ENCODE peak calls at places on chromosomes 13 and 19, in four cellular contexts. V, L, N and X are unnamed samples.
A peak's percentile ranks its signal among the peaks of the same experiment; 100 is the strongest.

GRCh38 chr19:3589439-3589838 is 4.2 kb downstream of the GIPC3 start:
- DNase-seq in V (no peak), N (no peak), L (no peak), X (no peak)

GRCh38 chr19:5804516-5805464 is at the start of gene NRTN:
- DNase-seq in L (peak; percentile 75), V (no peak), N (peak; percentile 58), X (peak; percentile 89)

GRCh38 chr19:14383556-14383897 is 2.3 kb downstream of the ADGRE5 start:
- DNase-seq in L (no peak), V (no peak), N (no peak), X (peak; percentile 13)

GRCh38 chr19:44305457-44305856 is 632 bp upstream of the ZNF235 start:
- DNase-seq in N (no peak), V (no peak), L (no peak), X (no peak)

GRCh38 chr19:33725567-33725966 is 71.1 kb upstream of the KCTD15 start:
- DNase-seq in N (no peak), L (no peak), V (no peak), X (no peak)

GRCh38 chr13:73335938-73336337 is 277.1 kb downstream of the KLF5 start:
- DNase-seq in L (no peak), N (no peak), V (no peak), X (no peak)

GRCh38 chr19:16654151-16654550 is 5.8 kb downstream of the SMIM7 start:
- DNase-seq in N (no peak), V (no peak), L (peak; percentile 27), X (no peak)

GRCh38 chr13:52835071-52835793 is 13.2 kb downstream of the PCDH8 start:
- DNase-seq in V (no peak), N (no peak), L (no peak), X (no peak)

GRCh38 chr19:42132030-42132628 is at the start of gene POU2F2:
- DNase-seq in N (peak; percentile 95), V (no peak), L (peak; percentile 60), X (peak; percentile 87)

GRCh38 chr19:17246681-17247425 is 1.1 kb upstream of the NR2F6 start:
- DNase-seq in V (no peak), N (no peak), L (peak; percentile 59), X (no peak)

GRCh38 chr13:28031220-28031903 is 42.9 kb upstream of the URAD start:
- DNase-seq in V (no peak), L (no peak), N (no peak), X (peak; percentile 31)

GRCh38 chr13:28349371-28349770 is 145.6 kb downstream of the FLT1 start:
- DNase-seq in V (no peak), N (no peak), L (no peak), X (no peak)

GRCh38 chr13:87893982-87894527 is 222.9 kb downstream of the SLITRK5 start:
- DNase-seq in L (no peak), V (no peak), N (no peak), X (no peak)

GRCh38 chr19:6459356-6460098 is at the start of gene SLC25A23:
- DNase-seq in L (peak; percentile 82), N (peak; percentile 55), V (peak; percentile 32), X (peak; percentile 93)

GRCh38 chr13:54092686-54093085 is 1064.1 kb downstream of the OLFM4 start:
- DNase-seq in L (peak; percentile 5), N (no peak), V (no peak), X (no peak)

GRCh38 chr19:22422220-22422619 is at the start of gene ZNF98:
- DNase-seq in V (no peak), N (no peak), L (no peak), X (no peak)

GRCh38 chr19:33040994-33041827 is 23.5 kb downstream of the RHPN2 start:
- DNase-seq in V (no peak), N (no peak), L (no peak), X (no peak)

GRCh38 chr13:31007392-31007791 is 74.9 kb downstream of the TEX26 start:
- DNase-seq in N (no peak), V (no peak), L (no peak), X (no peak)

GRCh38 chr13:31011193-31011860 is 78.9 kb downstream of the TEX26 start:
- DNase-seq in L (peak; percentile 64), N (no peak), V (no peak), X (no peak)

GRCh38 chr13:31005066-31005465 is 72.6 kb downstream of the TEX26 start:
- DNase-seq in V (no peak), L (no peak), N (no peak), X (no peak)

GRCh38 chr13:31009166-31009565 is 76.7 kb downstream of the TEX26 start:
- DNase-seq in V (no peak), L (no peak), N (no peak), X (no peak)

GRCh38 chr13:31008400-31009115 is 76.1 kb downstream of the TEX26 start:
- DNase-seq in N (peak; percentile 17), V (no peak), L (no peak), X (no peak)
- TF ChIP-seq CTCF in N (no peak), V (no peak), L (no peak), X (no peak)

DNA sequence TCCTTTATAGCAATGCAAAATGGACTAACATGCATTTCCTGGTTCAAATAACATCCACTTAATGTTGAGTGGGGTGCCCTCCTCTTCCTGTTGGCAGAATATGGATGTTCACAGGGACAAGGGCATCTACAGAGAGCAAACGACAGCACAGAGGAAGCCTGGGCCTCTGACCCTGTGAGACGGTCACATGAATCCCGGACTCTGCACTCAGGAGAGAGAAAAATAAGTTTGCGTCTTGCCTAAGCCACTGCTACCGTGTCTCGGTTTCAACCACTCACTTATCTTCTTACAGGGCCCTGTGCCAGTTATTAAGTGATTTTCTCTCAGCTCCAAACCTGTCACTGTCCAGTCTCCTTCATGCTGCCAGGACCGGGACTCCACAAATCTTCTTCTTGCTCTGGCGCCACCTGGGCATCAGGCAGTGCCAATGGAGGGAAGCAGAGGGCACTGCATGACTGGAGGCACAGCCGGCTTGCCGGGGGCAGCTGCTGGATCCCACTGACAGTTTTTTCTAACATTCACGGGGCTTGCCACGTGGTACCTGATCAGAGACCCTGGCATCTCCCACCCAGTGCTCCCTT is 11.8 kb downstream of the LIG1 start:
- DNase-seq in N (no peak), L (no peak), V (no peak), X (no peak)
- TF ChIP-seq CTCF in N (no peak), L (no peak), V (no peak), X (no peak)

DNA sequence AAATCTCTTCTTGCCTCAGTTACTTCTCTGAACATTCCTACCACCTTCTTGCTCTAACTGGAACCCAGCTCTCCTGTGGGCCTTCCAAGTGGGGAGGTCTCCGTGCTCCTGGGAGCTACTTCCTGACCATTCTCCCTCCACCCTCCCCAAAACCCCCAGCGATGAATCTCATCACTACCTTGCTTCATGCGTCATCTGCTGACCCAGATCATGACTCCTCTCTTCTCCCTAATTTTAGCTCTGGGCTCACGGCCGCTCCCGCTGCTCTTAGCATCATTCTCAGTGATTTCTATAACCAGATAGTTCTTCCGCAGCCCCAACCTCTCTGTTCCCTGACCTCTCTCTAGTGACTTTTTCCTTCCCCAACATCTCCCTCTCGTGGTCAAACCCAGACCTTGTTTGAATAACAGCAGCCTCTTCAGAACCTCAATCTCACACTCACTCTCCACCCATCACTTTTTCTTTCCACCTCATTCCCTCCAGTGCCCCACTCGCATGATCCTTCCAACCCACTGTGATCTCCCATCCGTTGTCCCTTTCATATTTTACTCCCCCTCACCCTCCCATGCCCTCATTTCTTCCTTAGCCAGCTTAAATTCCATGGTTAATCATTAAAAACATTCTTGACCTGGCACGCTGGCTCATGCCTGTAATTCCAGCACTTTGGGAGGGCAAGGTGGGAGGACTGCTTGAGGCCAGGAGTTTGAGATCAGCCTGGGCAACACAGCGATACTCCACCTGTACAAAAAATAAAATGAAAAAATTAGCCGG is 21.8 kb downstream of the MRPS12 start:
- DNase-seq in N (peak; percentile 56), L (peak; percentile 80), V (no peak), X (no peak)
- TF ChIP-seq CTCF in N (peak; percentile 57), L (peak; percentile 69), V (no peak), X (peak; percentile 57)

GRCh38 chr13:59487883-59488282 is 675.8 kb downstream of the DIAPH3 start:
- DNase-seq in V (no peak), N (no peak), L (no peak), X (no peak)
- TF ChIP-seq CTCF in V (no peak), N (no peak), L (peak; percentile 25), X (no peak)